ENCODE peak calls at places on chromosomes 12 and 14, in five cellular contexts. One of them, this sample, is unnamed.
A peak's percentile ranks its signal among the peaks of the same experiment; 100 is the strongest.

GRCh38 chr12:43501705-43502104 is 50.3 kb downstream of the ADAMTS20 start:
- DNase-seq in glutamatergic neuron: no peak
- DNase-seq in keratinocyte: no peak
- DNase-seq in cardiac muscle cell: peak; percentile 16
- DNase-seq in PC-9: no peak
- DNase-seq in this sample: no peak

GRCh38 chr14:77208266-77208978 is 26.8 kb downstream of the TMEM63C start:
- DNase-seq in glutamatergic neuron: no peak
- DNase-seq in keratinocyte: peak; percentile 19
- DNase-seq in cardiac muscle cell: peak; percentile 92
- DNase-seq in PC-9: peak; percentile 83
- DNase-seq in this sample: peak; percentile 88

GRCh38 chr12:111570090-111570961 is 28.8 kb downstream of the ATXN2 start:
- DNase-seq in glutamatergic neuron: no peak
- DNase-seq in keratinocyte: peak; percentile 44
- DNase-seq in cardiac muscle cell: no peak
- DNase-seq in PC-9: peak; percentile 66
- DNase-seq in this sample: no peak

GRCh38 chr12:4562034-4562657 is at the start of gene DYRK4:
- DNase-seq in glutamatergic neuron: peak; percentile 85
- DNase-seq in keratinocyte: no peak
- DNase-seq in cardiac muscle cell: peak; percentile 95
- DNase-seq in PC-9: no peak
- DNase-seq in this sample: peak; percentile 80

GRCh38 chr12:18864900-18865561 is 127.1 kb downstream of the CAPZA3 start:
- DNase-seq in glutamatergic neuron: no peak
- DNase-seq in keratinocyte: peak; percentile 9
- DNase-seq in cardiac muscle cell: no peak
- DNase-seq in PC-9: peak; percentile 12
- DNase-seq in this sample: no peak

GRCh38 chr12:53201639-53202038 is 5.4 kb downstream of the ITGB7 start:
- DNase-seq in glutamatergic neuron: no peak
- DNase-seq in keratinocyte: no peak
- DNase-seq in cardiac muscle cell: no peak
- DNase-seq in PC-9: no peak
- DNase-seq in this sample: no peak

GRCh38 chr12:98253207-98253606 is 262.2 kb upstream of the TMPO start:
- DNase-seq in glutamatergic neuron: no peak
- DNase-seq in keratinocyte: no peak
- DNase-seq in cardiac muscle cell: no peak
- DNase-seq in PC-9: no peak
- DNase-seq in this sample: no peak

GRCh38 chr14:23056257-23056955 is 914 bp downstream of the CDH24 start:
- DNase-seq in glutamatergic neuron: peak; percentile 85
- DNase-seq in keratinocyte: peak; percentile 58
- DNase-seq in cardiac muscle cell: peak; percentile 76
- DNase-seq in PC-9: peak; percentile 71
- DNase-seq in this sample: peak; percentile 85

GRCh38 chr12:24278832-24279231 is 329.4 kb upstream of the SOX5 start:
- DNase-seq in glutamatergic neuron: no peak
- DNase-seq in keratinocyte: no peak
- DNase-seq in cardiac muscle cell: no peak
- DNase-seq in PC-9: no peak
- DNase-seq in this sample: no peak
- TF ChIP-seq CTCF in glutamatergic neuron: no peak
- TF ChIP-seq CTCF in keratinocyte: no peak
- TF ChIP-seq CTCF in cardiac muscle cell: no peak
- TF ChIP-seq CTCF in PC-9: no peak
- TF ChIP-seq CTCF in this sample: no peak

DNA sequence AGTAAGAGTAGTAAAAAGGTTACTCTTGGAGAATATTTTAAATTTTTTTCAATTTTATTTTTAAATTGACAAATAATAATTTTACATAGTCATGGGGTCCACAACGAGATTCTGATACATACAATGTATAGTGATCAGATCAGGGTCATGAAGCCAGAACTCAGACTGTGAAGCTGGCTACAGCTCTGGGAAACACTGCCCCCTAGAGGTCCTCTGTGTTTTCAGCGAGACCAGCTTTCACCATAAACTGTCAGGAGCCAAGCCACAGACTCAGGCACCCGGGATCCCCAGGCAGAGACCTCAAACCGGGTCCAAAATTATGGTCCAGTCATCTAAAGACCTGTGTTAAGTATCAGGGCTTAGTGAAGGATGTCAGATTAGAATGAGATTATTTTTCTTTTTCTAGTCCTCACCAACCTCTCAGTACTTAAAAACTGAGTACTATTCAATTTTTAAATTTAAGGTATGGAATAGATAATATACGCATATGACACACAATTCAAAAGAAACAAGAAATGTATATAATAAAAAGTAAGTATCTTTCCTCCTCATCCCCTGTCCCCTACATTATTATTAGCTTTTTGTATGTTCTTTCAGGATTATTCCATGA is 397.1 kb downstream of the MDGA2 start:
- DNase-seq in glutamatergic neuron: peak; percentile 79
- DNase-seq in keratinocyte: no peak
- DNase-seq in cardiac muscle cell: peak; percentile 77
- DNase-seq in PC-9: peak; percentile 9
- DNase-seq in this sample: peak; percentile 72
- TF ChIP-seq CTCF in glutamatergic neuron: peak; percentile 87
- TF ChIP-seq CTCF in keratinocyte: peak; percentile 73
- TF ChIP-seq CTCF in cardiac muscle cell: peak; percentile 67
- TF ChIP-seq CTCF in PC-9: peak; percentile 68
- TF ChIP-seq CTCF in this sample: peak; percentile 90

GRCh38 chr12:49612210-49612609 is 6.8 kb upstream of the FAM186B start:
- DNase-seq in glutamatergic neuron: no peak
- DNase-seq in keratinocyte: no peak
- DNase-seq in cardiac muscle cell: no peak
- DNase-seq in PC-9: no peak
- DNase-seq in this sample: no peak

GRCh38 chr12:49615725-49616124 is 7.6 kb upstream of the PRPF40B start:
- DNase-seq in glutamatergic neuron: no peak
- DNase-seq in keratinocyte: no peak
- DNase-seq in cardiac muscle cell: no peak
- DNase-seq in PC-9: no peak
- DNase-seq in this sample: no peak

GRCh38 chr12:49609059-49609874 is 3.8 kb upstream of the FAM186B start:
- DNase-seq in glutamatergic neuron: no peak
- DNase-seq in keratinocyte: no peak
- DNase-seq in cardiac muscle cell: no peak
- DNase-seq in PC-9: no peak
- DNase-seq in this sample: no peak

GRCh38 chr12:49609875-49610154 is 4.4 kb upstream of the FAM186B start:
- DNase-seq in glutamatergic neuron: no peak
- DNase-seq in keratinocyte: no peak
- DNase-seq in cardiac muscle cell: no peak
- DNase-seq in PC-9: no peak
- DNase-seq in this sample: no peak
- TF ChIP-seq CTCF in glutamatergic neuron: no peak
- TF ChIP-seq CTCF in keratinocyte: peak; percentile 49
- TF ChIP-seq CTCF in cardiac muscle cell: no peak
- TF ChIP-seq CTCF in PC-9: no peak
- TF ChIP-seq CTCF in this sample: no peak

DNA sequence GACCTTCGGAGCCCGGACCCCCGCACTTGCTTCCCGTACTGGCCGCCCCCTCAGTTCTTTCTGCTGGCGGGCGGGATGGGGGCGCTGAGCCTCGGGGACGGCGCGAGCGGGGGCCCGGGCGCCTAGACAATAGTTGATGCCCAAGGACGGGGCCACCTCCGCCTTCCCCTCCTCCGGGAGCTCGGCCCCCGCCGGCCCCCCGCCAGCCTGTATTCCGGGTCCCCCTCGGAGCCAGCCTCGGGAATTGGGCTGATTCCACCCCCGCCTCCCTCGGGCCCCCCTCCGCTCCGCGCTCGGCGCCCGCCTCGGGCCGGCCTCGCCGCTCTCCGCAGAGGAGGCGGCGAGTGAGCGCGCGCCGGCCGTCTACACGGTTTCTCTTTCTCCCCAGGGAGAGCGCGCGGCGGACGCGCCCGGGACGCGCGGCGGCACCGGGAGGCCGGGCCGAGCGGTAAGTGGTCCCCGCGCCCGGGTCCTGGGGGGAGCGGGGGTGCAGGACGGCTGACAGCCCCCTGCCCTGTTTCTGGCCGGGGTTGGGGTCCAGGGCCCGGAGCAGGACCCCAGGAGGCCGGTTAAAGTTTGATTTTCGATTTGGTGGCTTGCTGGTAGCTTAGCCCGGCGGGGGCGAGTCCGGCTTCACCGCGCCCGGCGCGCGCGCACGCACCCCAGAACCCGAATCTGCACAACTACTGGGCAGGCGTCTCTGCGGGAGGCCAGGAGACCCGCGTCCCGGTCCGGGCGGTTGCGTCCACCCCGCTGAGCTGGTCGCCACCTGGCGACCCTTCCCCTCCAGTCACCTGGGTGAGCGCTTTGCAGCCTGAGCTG is 413.7 kb downstream of the PCNX1 start:
- DNase-seq in glutamatergic neuron: peak; percentile 57
- DNase-seq in keratinocyte: no peak
- DNase-seq in cardiac muscle cell: peak; percentile 86
- DNase-seq in PC-9: peak; percentile 51
- DNase-seq in this sample: peak; percentile 64
- TF ChIP-seq CTCF in glutamatergic neuron: no peak
- TF ChIP-seq CTCF in keratinocyte: no peak
- TF ChIP-seq CTCF in cardiac muscle cell: peak; percentile 7
- TF ChIP-seq CTCF in PC-9: no peak
- TF ChIP-seq CTCF in this sample: no peak

GRCh38 chr12:2004113-2004929 is at the start of gene DCP1B:
- DNase-seq in glutamatergic neuron: peak; percentile 99
- DNase-seq in keratinocyte: peak; percentile 73
- DNase-seq in cardiac muscle cell: peak; percentile 98
- DNase-seq in PC-9: peak; percentile 95
- DNase-seq in this sample: peak; percentile 97
- TF ChIP-seq CTCF in glutamatergic neuron: no peak
- TF ChIP-seq CTCF in keratinocyte: no peak
- TF ChIP-seq CTCF in cardiac muscle cell: no peak
- TF ChIP-seq CTCF in PC-9: no peak
- TF ChIP-seq CTCF in this sample: no peak

DNA sequence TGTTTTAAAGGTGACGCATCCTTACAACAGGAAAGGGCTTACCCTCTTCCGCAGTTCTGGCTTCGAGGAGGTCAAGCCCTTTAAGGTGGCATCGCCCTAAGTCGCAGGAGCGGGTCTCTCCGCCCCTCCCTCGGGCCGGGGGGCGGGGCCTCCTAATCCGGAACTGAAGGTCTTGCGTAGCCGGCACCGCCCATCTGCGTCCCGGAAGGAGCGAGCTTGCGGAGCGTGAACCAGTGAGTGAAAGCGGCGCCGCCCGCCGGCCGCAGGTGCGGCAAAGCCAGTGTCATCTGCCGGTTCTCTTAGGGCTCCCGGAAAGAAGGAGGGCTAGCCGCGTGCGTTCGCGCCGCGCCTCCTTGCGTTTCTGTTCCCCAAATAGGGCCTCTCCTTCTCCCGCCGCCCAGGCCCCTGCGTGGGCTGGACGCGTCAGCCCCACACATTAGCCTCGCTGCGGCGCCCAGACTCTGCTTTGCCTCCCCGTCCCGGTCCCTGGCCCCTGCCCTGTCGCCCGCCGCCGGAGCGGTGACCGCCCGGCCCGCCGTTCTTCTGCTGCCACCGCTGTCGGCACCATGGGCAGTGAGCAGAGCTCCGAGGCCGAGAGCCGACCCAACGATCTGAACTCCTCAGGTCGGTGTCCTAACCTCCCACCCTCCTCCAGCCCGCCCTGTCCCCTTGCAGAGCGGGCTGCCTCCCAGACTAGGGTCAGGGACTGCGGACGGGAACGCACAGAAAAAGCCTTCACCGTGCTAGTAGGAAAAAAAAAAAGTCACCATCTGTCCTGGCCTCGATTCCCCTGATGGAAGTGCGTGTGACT is at the start of gene BORCS5:
- DNase-seq in glutamatergic neuron: peak; percentile 99
- DNase-seq in keratinocyte: peak; percentile 82
- DNase-seq in cardiac muscle cell: peak; percentile 96
- DNase-seq in PC-9: peak; percentile 99
- DNase-seq in this sample: peak; percentile 90
- TF ChIP-seq CTCF in glutamatergic neuron: no peak
- TF ChIP-seq CTCF in keratinocyte: peak; percentile 53
- TF ChIP-seq CTCF in cardiac muscle cell: peak; percentile 35
- TF ChIP-seq CTCF in PC-9: no peak
- TF ChIP-seq CTCF in this sample: no peak

GRCh38 chr14:75283884-75284563 is 5.4 kb downstream of the FOS start:
- DNase-seq in glutamatergic neuron: no peak
- DNase-seq in keratinocyte: no peak
- DNase-seq in cardiac muscle cell: no peak
- DNase-seq in PC-9: peak; percentile 49
- DNase-seq in this sample: no peak

GRCh38 chr14:75282166-75282547 is 3.5 kb downstream of the FOS start:
- DNase-seq in glutamatergic neuron: no peak
- DNase-seq in keratinocyte: no peak
- DNase-seq in cardiac muscle cell: no peak
- DNase-seq in PC-9: no peak
- DNase-seq in this sample: no peak

GRCh38 chr14:75281691-75282000 is 3.0 kb downstream of the FOS start:
- DNase-seq in glutamatergic neuron: no peak
- DNase-seq in keratinocyte: no peak
- DNase-seq in cardiac muscle cell: no peak
- DNase-seq in PC-9: no peak
- DNase-seq in this sample: no peak

GRCh38 chr14:75285331-75285730 is 6.7 kb downstream of the FOS start:
- DNase-seq in glutamatergic neuron: no peak
- DNase-seq in keratinocyte: no peak
- DNase-seq in cardiac muscle cell: no peak
- DNase-seq in PC-9: no peak
- DNase-seq in this sample: no peak

DNA sequence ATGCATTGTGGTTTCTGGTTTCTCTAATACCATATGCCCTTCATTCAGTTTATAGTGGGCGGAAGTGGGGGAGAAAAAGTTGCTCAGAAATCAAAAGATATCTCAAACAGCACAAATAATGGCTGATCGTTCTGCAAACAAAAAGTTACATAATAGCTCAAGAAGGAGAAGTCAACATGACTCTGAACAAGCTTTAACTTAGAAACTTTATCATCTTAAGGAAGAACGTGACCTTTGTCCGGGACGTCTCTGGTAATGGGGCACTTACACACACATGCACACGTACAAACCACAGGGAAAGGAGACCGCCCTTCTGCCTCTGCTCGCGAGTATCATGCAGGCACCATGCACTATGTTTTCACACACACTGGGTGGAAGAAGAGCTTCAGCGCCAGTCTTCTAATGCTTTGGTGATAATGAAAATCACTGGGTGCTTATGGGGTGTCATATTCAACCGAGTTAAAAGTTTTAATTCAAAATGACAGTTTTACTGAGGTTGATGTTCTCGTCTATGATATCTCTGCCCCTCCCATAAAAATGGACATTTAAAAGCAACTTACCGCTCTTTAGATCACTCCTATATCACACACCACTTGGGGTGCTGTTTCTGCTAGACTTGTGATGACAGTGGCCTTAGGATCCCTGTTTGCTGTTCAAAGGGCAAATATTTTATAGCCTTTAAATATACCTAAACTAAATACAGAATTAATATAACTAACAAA is 4.7 kb downstream of the FOS start:
- DNase-seq in glutamatergic neuron: no peak
- DNase-seq in keratinocyte: no peak
- DNase-seq in cardiac muscle cell: no peak
- DNase-seq in PC-9: no peak
- DNase-seq in this sample: no peak
- TF ChIP-seq CTCF in glutamatergic neuron: no peak
- TF ChIP-seq CTCF in keratinocyte: no peak
- TF ChIP-seq CTCF in cardiac muscle cell: peak; percentile 20
- TF ChIP-seq CTCF in PC-9: peak; percentile 52
- TF ChIP-seq CTCF in this sample: no peak

GRCh38 chr12:40749863-40750262 is 57.6 kb downstream of the CNTN1 start:
- DNase-seq in glutamatergic neuron: no peak
- DNase-seq in keratinocyte: no peak
- DNase-seq in cardiac muscle cell: no peak
- DNase-seq in PC-9: no peak
- DNase-seq in this sample: no peak

GRCh38 chr12:40745386-40745785 is 53.1 kb downstream of the CNTN1 start:
- DNase-seq in glutamatergic neuron: no peak
- DNase-seq in keratinocyte: no peak
- DNase-seq in cardiac muscle cell: no peak
- DNase-seq in PC-9: no peak
- DNase-seq in this sample: no peak
- TF ChIP-seq CTCF in glutamatergic neuron: no peak
- TF ChIP-seq CTCF in keratinocyte: no peak
- TF ChIP-seq CTCF in cardiac muscle cell: no peak
- TF ChIP-seq CTCF in PC-9: no peak
- TF ChIP-seq CTCF in this sample: peak; percentile 33

This sample was measured in endothelial cell.